ENCODE peak calls at places on chromosomes 4 and X, in nine cellular contexts. One of them, this sample, is unnamed.

GRCh38 chr4:178976861-178977260 is 1534.6 kb upstream of the AGA start:
- DNase-seq in adrenal gland: no peak
- DNase-seq in esophagus squamous epithelium: no peak
- DNase-seq in suprapubic skin: no peak
- DNase-seq in tibial nerve: no peak
- DNase-seq in ovary: no peak
- DNase-seq in uterus: no peak
- DNase-seq in A549: no peak
- DNase-seq in stomach: no peak
- DNase-seq in this sample: no peak

GRCh38 chr4:139913398-139913990 is 240.5 kb downstream of the MAML3 start:
- DNase-seq in tibial nerve: no peak
- DNase-seq in adrenal gland: peak; percentile 30
- DNase-seq in ovary: peak; percentile 65
- DNase-seq in esophagus squamous epithelium: no peak
- DNase-seq in stomach: peak; percentile 46
- DNase-seq in suprapubic skin: no peak
- DNase-seq in uterus: no peak
- DNase-seq in A549: no peak
- DNase-seq in this sample: peak; percentile 49

GRCh38 chrX:148310402-148311200 is 189.8 kb upstream of the AFF2 start:
- DNase-seq in suprapubic skin: no peak
- DNase-seq in esophagus squamous epithelium: no peak
- DNase-seq in A549: no peak
- DNase-seq in ovary: no peak
- DNase-seq in uterus: no peak
- DNase-seq in adrenal gland: no peak
- DNase-seq in tibial nerve: no peak
- DNase-seq in stomach: no peak
- DNase-seq in this sample: no peak

GRCh38 chrX:119573840-119574393 is 446 bp upstream of the UBE2A start:
- DNase-seq in tibial nerve: peak; percentile 7
- DNase-seq in uterus: peak; percentile 32
- DNase-seq in adrenal gland: peak; percentile 59
- DNase-seq in esophagus squamous epithelium: peak; percentile 4
- DNase-seq in ovary: peak; percentile 45
- DNase-seq in A549: peak; percentile 57
- DNase-seq in suprapubic skin: no peak
- DNase-seq in stomach: no peak
- DNase-seq in this sample: peak; percentile 22

GRCh38 chrX:11266329-11266830 is 26.8 kb upstream of the AMELX start:
- DNase-seq in suprapubic skin: no peak
- DNase-seq in stomach: no peak
- DNase-seq in ovary: no peak
- DNase-seq in adrenal gland: no peak
- DNase-seq in uterus: no peak
- DNase-seq in esophagus squamous epithelium: no peak
- DNase-seq in tibial nerve: no peak
- DNase-seq in A549: no peak
- DNase-seq in this sample: no peak

GRCh38 chrX:132958086-132958703 is at the start of gene HS6ST2:
- DNase-seq in tibial nerve: no peak
- DNase-seq in stomach: no peak
- DNase-seq in ovary: peak; percentile 60
- DNase-seq in suprapubic skin: no peak
- DNase-seq in uterus: peak; percentile 19
- DNase-seq in esophagus squamous epithelium: no peak
- DNase-seq in adrenal gland: no peak
- DNase-seq in A549: no peak
- DNase-seq in this sample: no peak

GRCh38 chr4:148254818-148255366 is 187.3 kb downstream of the NR3C2 start:
- DNase-seq in tibial nerve: no peak
- DNase-seq in ovary: no peak
- DNase-seq in uterus: no peak
- DNase-seq in esophagus squamous epithelium: no peak
- DNase-seq in suprapubic skin: no peak
- DNase-seq in adrenal gland: no peak
- DNase-seq in stomach: no peak
- DNase-seq in A549: no peak
- DNase-seq in this sample: no peak

GRCh38 chr4:147640331-147640730 is 23.1 kb downstream of the TMEM184C start:
- DNase-seq in uterus: no peak
- DNase-seq in A549: no peak
- DNase-seq in ovary: no peak
- DNase-seq in tibial nerve: no peak
- DNase-seq in stomach: no peak
- DNase-seq in adrenal gland: no peak
- DNase-seq in suprapubic skin: no peak
- DNase-seq in esophagus squamous epithelium: no peak
- DNase-seq in this sample: no peak

GRCh38 chrX:34631826-34632225 is 25.3 kb downstream of the TMEM47 start:
- DNase-seq in stomach: no peak
- DNase-seq in esophagus squamous epithelium: no peak
- DNase-seq in tibial nerve: no peak
- DNase-seq in suprapubic skin: no peak
- DNase-seq in uterus: no peak
- DNase-seq in A549: no peak
- DNase-seq in ovary: no peak
- DNase-seq in adrenal gland: no peak
- DNase-seq in this sample: no peak

GRCh38 chr4:139171878-139172691 is 4.9 kb downstream of the ELF2 start:
- DNase-seq in ovary: no peak
- DNase-seq in adrenal gland: no peak
- DNase-seq in A549: peak; percentile 35
- DNase-seq in uterus: no peak
- DNase-seq in tibial nerve: no peak
- DNase-seq in esophagus squamous epithelium: no peak
- DNase-seq in suprapubic skin: no peak
- DNase-seq in stomach: no peak
- DNase-seq in this sample: no peak

GRCh38 chrX:138986866-138987265 is 275.3 kb upstream of the FGF13 start:
- DNase-seq in tibial nerve: no peak
- DNase-seq in suprapubic skin: no peak
- DNase-seq in stomach: no peak
- DNase-seq in ovary: no peak
- DNase-seq in A549: no peak
- DNase-seq in esophagus squamous epithelium: no peak
- DNase-seq in uterus: no peak
- DNase-seq in adrenal gland: no peak
- DNase-seq in this sample: no peak

GRCh38 chrX:57267308-57267707 is 19.2 kb upstream of the FAAH2 start:
- DNase-seq in uterus: no peak
- DNase-seq in tibial nerve: no peak
- DNase-seq in stomach: no peak
- DNase-seq in suprapubic skin: no peak
- DNase-seq in esophagus squamous epithelium: no peak
- DNase-seq in adrenal gland: no peak
- DNase-seq in A549: no peak
- DNase-seq in ovary: no peak
- DNase-seq in this sample: no peak

GRCh38 chr4:100366213-100366612 is 151.6 kb downstream of the EMCN start:
- DNase-seq in stomach: no peak
- DNase-seq in tibial nerve: no peak
- DNase-seq in esophagus squamous epithelium: no peak
- DNase-seq in uterus: no peak
- DNase-seq in A549: no peak
- DNase-seq in adrenal gland: no peak
- DNase-seq in suprapubic skin: no peak
- DNase-seq in ovary: no peak
- DNase-seq in this sample: no peak

GRCh38 chrX:129572422-129572821 is 32.4 kb downstream of the OCRL start:
- DNase-seq in suprapubic skin: no peak
- DNase-seq in tibial nerve: no peak
- DNase-seq in ovary: no peak
- DNase-seq in A549: no peak
- DNase-seq in stomach: no peak
- DNase-seq in uterus: no peak
- DNase-seq in adrenal gland: no peak
- DNase-seq in esophagus squamous epithelium: no peak
- DNase-seq in this sample: no peak

GRCh38 chr4:31230579-31230978 is 510.4 kb downstream of the PCDH7 start:
- DNase-seq in suprapubic skin: no peak
- DNase-seq in A549: no peak
- DNase-seq in uterus: no peak
- DNase-seq in adrenal gland: no peak
- DNase-seq in ovary: no peak
- DNase-seq in esophagus squamous epithelium: no peak
- DNase-seq in tibial nerve: no peak
- DNase-seq in stomach: no peak
- DNase-seq in this sample: no peak

GRCh38 chrX:40849906-40850672 is 114.7 kb upstream of the MED14 start:
- DNase-seq in tibial nerve: no peak
- DNase-seq in adrenal gland: no peak
- DNase-seq in stomach: no peak
- DNase-seq in A549: no peak
- DNase-seq in ovary: no peak
- DNase-seq in esophagus squamous epithelium: no peak
- DNase-seq in suprapubic skin: no peak
- DNase-seq in uterus: no peak
- DNase-seq in this sample: no peak

GRCh38 chr4:12110607-12111006 is 681.9 kb upstream of the HS3ST1 start:
- DNase-seq in esophagus squamous epithelium: no peak
- DNase-seq in ovary: no peak
- DNase-seq in A549: no peak
- DNase-seq in suprapubic skin: no peak
- DNase-seq in adrenal gland: no peak
- DNase-seq in uterus: no peak
- DNase-seq in stomach: no peak
- DNase-seq in tibial nerve: no peak
- DNase-seq in this sample: no peak

GRCh38 chrX:112235547-112235946 is 153.0 kb upstream of the TRPC5 start:
- DNase-seq in stomach: no peak
- DNase-seq in esophagus squamous epithelium: no peak
- DNase-seq in uterus: no peak
- DNase-seq in suprapubic skin: no peak
- DNase-seq in adrenal gland: peak; percentile 57
- DNase-seq in A549: no peak
- DNase-seq in tibial nerve: no peak
- DNase-seq in ovary: no peak
- DNase-seq in this sample: no peak

GRCh38 chr4:112144546-112145325 is 518 bp upstream of the FAM241A start:
- DNase-seq in tibial nerve: no peak
- DNase-seq in uterus: peak; percentile 27
- DNase-seq in adrenal gland: peak; percentile 10
- DNase-seq in ovary: peak; percentile 42
- DNase-seq in suprapubic skin: no peak
- DNase-seq in esophagus squamous epithelium: no peak
- DNase-seq in A549: no peak
- DNase-seq in stomach: no peak
- DNase-seq in this sample: peak; percentile 26
- TF ChIP-seq POLR2A in tibial nerve: no peak
- TF ChIP-seq POLR2A in uterus: no peak
- TF ChIP-seq POLR2A in adrenal gland: no peak
- TF ChIP-seq POLR2A in ovary: no peak
- TF ChIP-seq POLR2A in suprapubic skin: no peak
- TF ChIP-seq POLR2A in esophagus squamous epithelium: no peak
- TF ChIP-seq POLR2A in A549: no peak
- TF ChIP-seq POLR2A in stomach: no peak
- TF ChIP-seq POLR2A in this sample: no peak

DNA sequence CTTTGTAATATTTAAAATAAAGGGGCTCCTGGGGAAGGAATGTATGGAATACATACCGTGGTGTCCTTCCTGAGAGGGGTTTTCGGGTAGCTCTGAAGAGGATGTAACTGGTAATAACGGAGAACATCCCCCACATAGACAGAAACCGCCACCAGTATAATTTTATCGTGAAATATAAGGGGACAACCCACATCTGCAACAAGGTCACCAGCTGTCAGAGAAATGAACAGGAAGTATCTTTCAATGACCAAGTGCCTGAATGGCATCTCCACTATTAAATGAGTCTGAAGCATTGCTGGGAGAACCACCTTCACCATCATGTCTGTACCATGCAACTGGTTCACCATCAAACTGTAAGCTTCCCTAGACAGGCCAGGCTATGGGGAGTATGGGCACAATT is 31.7 kb downstream of the RNF175 start:
- DNase-seq in ovary: no peak
- DNase-seq in adrenal gland: no peak
- DNase-seq in stomach: no peak
- DNase-seq in suprapubic skin: no peak
- DNase-seq in uterus: no peak
- DNase-seq in esophagus squamous epithelium: no peak
- DNase-seq in tibial nerve: no peak
- DNase-seq in A549: no peak
- DNase-seq in this sample: no peak
- H3K4me1 ChIP-seq in ovary: no peaks in the 10 kb centered on the region
- H3K4me1 ChIP-seq in adrenal gland: no peaks in the 10 kb centered on the region
- H3K4me1 ChIP-seq in stomach: no peaks in the 10 kb centered on the region
- H3K4me1 ChIP-seq in suprapubic skin: no peaks in the 10 kb centered on the region
- H3K4me1 ChIP-seq in uterus: no peaks in the 10 kb centered on the region
- H3K4me1 ChIP-seq in esophagus squamous epithelium: no peaks in the 10 kb centered on the region
- H3K4me1 ChIP-seq in tibial nerve: no peaks in the 10 kb centered on the region
- H3K4me1 ChIP-seq in A549: no peaks in the 10 kb centered on the region
- H3K4me1 ChIP-seq in this sample: no peaks in the 10 kb centered on the region

DNA sequence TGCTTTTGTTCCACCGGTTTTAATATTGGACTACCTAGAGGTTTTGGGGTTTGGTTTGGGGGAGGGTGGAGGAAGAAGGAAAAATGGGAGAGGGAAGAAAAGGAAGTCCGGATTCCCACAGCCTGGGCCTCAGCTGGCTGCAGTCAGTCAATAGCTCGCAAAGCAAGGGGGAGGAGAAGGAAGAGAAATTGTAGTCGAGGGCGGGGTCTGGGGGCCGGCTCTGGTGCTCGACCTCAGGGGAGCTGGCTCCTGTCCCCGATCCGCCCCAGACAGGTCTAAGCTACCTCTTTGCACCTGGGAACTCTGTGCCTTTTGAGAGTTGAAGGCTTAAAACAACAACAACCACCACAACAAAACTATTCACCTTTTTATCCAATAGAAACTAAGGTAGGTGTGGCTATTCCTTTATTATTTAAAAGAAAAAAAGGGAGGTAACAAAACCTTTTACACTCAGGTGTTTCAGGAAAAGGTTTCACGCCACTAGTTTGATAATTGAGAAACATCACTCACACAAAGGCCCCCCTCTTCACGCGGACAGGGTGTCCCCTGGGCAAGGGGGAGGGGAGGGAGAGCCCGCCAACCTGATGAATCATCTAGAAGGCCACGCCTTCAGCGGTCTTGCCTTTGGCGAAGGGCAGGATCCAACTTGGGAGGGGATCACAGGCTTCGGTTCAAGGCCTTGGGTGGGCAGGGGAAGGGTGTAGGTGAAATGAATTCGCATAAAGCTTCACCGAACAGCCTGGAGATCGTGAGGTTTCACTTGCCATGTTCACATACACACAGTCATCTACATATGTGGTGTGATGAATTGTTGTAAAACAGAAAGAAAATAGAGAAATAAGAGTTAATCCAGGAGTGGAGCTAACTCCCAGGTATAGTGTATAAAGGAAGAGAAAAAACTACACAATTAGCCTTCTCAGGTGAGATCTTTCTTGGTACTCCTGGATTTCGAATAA is 1.7 kb upstream of the LNX1 start:
- DNase-seq in esophagus squamous epithelium: no peak
- DNase-seq in A549: peak; percentile 40
- DNase-seq in suprapubic skin: peak; percentile 73
- DNase-seq in uterus: peak; percentile 55
- DNase-seq in tibial nerve: no peak
- DNase-seq in stomach: peak; percentile 77
- DNase-seq in adrenal gland: peak; percentile 82
- DNase-seq in ovary: peak; percentile 68
- DNase-seq in this sample: no peak
- TF ChIP-seq POLR2A in esophagus squamous epithelium: no peak
- TF ChIP-seq POLR2A in A549: no peak
- TF ChIP-seq POLR2A in suprapubic skin: no peak
- TF ChIP-seq POLR2A in uterus: no peak
- TF ChIP-seq POLR2A in tibial nerve: no peak
- TF ChIP-seq POLR2A in stomach: no peak
- TF ChIP-seq POLR2A in adrenal gland: no peak
- TF ChIP-seq POLR2A in ovary: no peak
- TF ChIP-seq POLR2A in this sample: no peak

GRCh38 chr4:158783775-158784174 is 14.9 kb downstream of the FNIP2 start:
- DNase-seq in ovary: no peak
- DNase-seq in suprapubic skin: no peak
- DNase-seq in adrenal gland: no peak
- DNase-seq in uterus: no peak
- DNase-seq in esophagus squamous epithelium: no peak
- DNase-seq in stomach: no peak
- DNase-seq in tibial nerve: no peak
- DNase-seq in A549: no peak
- DNase-seq in this sample: no peak
- H3K4me1 ChIP-seq in ovary: peaks cover 4% of the 10 kb centered on the region
- H3K4me1 ChIP-seq in suprapubic skin: peaks cover 53% of the 10 kb centered on the region
- H3K4me1 ChIP-seq in adrenal gland: peaks cover 35% of the 10 kb centered on the region
- H3K4me1 ChIP-seq in uterus: peaks cover 5% of the 10 kb centered on the region
- H3K4me1 ChIP-seq in esophagus squamous epithelium: peaks cover 9% of the 10 kb centered on the region
- H3K4me1 ChIP-seq in stomach: peaks cover 89% of the 10 kb centered on the region
- H3K4me1 ChIP-seq in tibial nerve: peaks cover 3% of the 10 kb centered on the region
- H3K4me1 ChIP-seq in A549: peaks cover 38% of the 10 kb centered on the region
- H3K4me1 ChIP-seq in this sample: peaks cover 9% of the 10 kb centered on the region

This sample was measured in testis.